ENCODE peak calls at places on chromosomes 4 and X, in four cellular contexts. B is brain microvascular endothelial cell, Q is Peyer's patch, Z is HCT116. M is an unnamed sample. For H3K27me3, the result is how much of the 10 kb centered on the place peaks cover.

GRCh38 chrX:21806691-21807090 is 32.7 kb upstream of the MBTPS2 start:
- DNase-seq in B (no peak), Q (no peak), Z (no peak), M (no peak)

GRCh38 chr4:183504930-183505555 is at the start of gene ING2:
- DNase-seq in B (peak), Q (peak), Z (peak), M (peak)

GRCh38 chr4:54992266-54992665 is 133.1 kb downstream of the KDR start:
- DNase-seq in B (peak), Q (no peak), Z (no peak), M (no peak)

GRCh38 chrX:147550217-147550616 is 361.5 kb upstream of the FMR1 start:
- DNase-seq in B (no peak), Q (no peak), Z (no peak), M (no peak)

GRCh38 chrX:19448077-19448476 is 67.2 kb downstream of the MAP3K15 start:
- DNase-seq in B (no peak), Q (no peak), Z (no peak), M (no peak)

GRCh38 chrX:56728321-56728720 is 722 bp upstream of the NBDY start:
- DNase-seq in B (no peak), Q (no peak), Z (no peak), M (no peak)

GRCh38 chr4:112994732-112995131 is 54.7 kb upstream of the ANK2 start:
- DNase-seq in B (no peak), Q (no peak), Z (no peak), M (no peak)

GRCh38 chr4:27141530-27141929 is 280.9 kb downstream of the STIM2 start:
- DNase-seq in B (no peak), Q (no peak), Z (no peak), M (no peak)

GRCh38 chr4:25813705-25814104 is 49.1 kb downstream of the SEL1L3 start:
- DNase-seq in B (peak), Q (no peak), Z (no peak), M (no peak)

GRCh38 chr4:114052227-114052626 is 72.8 kb upstream of the ARSJ start:
- DNase-seq in B (no peak), Q (no peak), Z (no peak), M (no peak)

GRCh38 chrX:68894513-68895338 is 65.9 kb downstream of the EFNB1 start:
- DNase-seq in B (peak), Q (no peak), Z (no peak), M (peak)

GRCh38 chr4:32884198-32884597 is 2164.0 kb downstream of the PCDH7 start:
- DNase-seq in B (no peak), Q (no peak), Z (no peak), M (no peak)

GRCh38 chrX:15714529-15714928 is 23.5 kb upstream of the CA5B start:
- DNase-seq in B (no peak), Q (no peak), Z (no peak), M (no peak)

GRCh38 chrX:97616883-97617510 is 733.3 kb downstream of the RPA4 start:
- DNase-seq in B (peak), Q (no peak), Z (peak), M (no peak)

GRCh38 chr4:53313510-53313909 is 52.4 kb downstream of the SCFD2 start:
- DNase-seq in B (peak), Q (no peak), Z (no peak), M (no peak)

GRCh38 chr4:112604590-112604989 is 32.1 kb downstream of the ZGRF1 start:
- DNase-seq in B (peak), Q (no peak), Z (peak), M (peak)

GRCh38 chr4:69518543-69519198 is 23.0 kb upstream of the UGT2B4 start:
- DNase-seq in B (no peak), Q (no peak), Z (no peak), M (no peak)

GRCh38 chrX:144849141-144849540 is 398.2 kb upstream of the SPANXN1 start:
- DNase-seq in B (no peak), Q (no peak), Z (no peak), M (no peak)

GRCh38 chr4:15779336-15779735 is 1.2 kb downstream of the CD38 start:
- DNase-seq in B (peak), Q (peak), Z (no peak), M (no peak)

GRCh38 chr4:80538276-80538926 is 202.9 kb downstream of the CFAP299 start:
- DNase-seq in B (no peak), Q (no peak), Z (no peak), M (no peak)

GRCh38 chr4:79563218-79563617 is 155.2 kb upstream of the GK2 start:
- DNase-seq in B (no peak), Q (no peak), Z (no peak), M (no peak)

DNA sequence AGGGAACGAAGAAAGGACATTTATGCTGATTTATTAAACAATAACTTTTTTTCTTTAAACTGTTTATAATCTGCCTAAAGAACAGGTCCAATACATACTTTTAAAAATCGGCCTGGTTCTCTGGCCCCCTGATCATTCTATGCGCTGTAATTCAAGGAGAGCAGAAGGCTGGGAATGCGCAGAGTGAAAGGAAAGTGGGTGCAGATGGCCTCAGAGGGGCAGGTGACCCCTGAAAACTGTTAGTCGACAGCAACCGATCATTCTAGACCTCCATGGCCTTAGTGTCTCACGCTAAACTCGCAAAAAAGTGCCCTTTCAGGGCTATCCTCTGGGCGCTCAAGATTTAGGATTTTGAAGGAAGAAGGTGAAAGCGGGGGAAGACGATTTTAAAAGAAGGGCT is 2.2 kb downstream of the PDE5A start:
- DNase-seq in B (no peak), Q (no peak), Z (no peak), M (no peak)
- H3K27ac ChIP-seq in B (peak), Q (peak), Z (no peak), M (no peak)

GRCh38 chr4:124105212-124105611 is 607.3 kb downstream of the ANKRD50 start:
- DNase-seq in B (peak), Q (no peak), Z (no peak), M (no peak)

GRCh38 chr4:124104628-124105027 is 607.9 kb downstream of the ANKRD50 start:
- DNase-seq in B (no peak), Q (no peak), Z (no peak), M (no peak)

DNA sequence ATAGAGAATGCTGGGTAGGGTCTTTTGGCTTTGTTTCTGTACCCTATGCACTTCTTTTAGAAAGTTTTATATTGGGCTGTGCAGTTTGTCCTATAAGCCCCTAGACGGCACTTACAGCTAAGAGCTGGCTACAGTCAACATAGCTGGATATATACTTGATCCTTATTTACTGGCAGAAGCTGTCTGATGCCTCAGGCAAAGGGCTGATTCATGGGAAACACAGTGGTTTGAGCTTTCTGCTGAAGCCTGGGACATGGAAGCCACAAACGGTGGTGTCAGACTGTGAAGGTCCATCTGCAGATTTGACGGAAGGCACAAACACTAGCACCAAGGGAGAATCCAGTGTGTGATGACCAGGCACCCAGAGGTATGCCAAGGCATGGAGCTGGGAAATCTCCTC is 608.4 kb downstream of the ANKRD50 start:
- DNase-seq in B (no peak), Q (no peak), Z (no peak), M (no peak)
- H3K27me3 ChIP-seq in B (under half), Q (under half), Z (under half), M (under half)

GRCh38 chr4:68407868-68408190 is 39.4 kb upstream of the TMPRSS11E start:
- DNase-seq in B (no peak), Q (no peak), Z (no peak), M (no peak)

GRCh38 chr4:68410643-68411042 is 36.6 kb upstream of the TMPRSS11E start:
- DNase-seq in B (no peak), Q (no peak), Z (no peak), M (no peak)

GRCh38 chr4:68410149-68410548 is 37.1 kb upstream of the TMPRSS11E start:
- DNase-seq in B (no peak), Q (no peak), Z (no peak), M (no peak)

GRCh38 chr4:68404153-68404552 is 43.1 kb upstream of the TMPRSS11E start:
- DNase-seq in B (no peak), Q (no peak), Z (no peak), M (no peak)

DNA sequence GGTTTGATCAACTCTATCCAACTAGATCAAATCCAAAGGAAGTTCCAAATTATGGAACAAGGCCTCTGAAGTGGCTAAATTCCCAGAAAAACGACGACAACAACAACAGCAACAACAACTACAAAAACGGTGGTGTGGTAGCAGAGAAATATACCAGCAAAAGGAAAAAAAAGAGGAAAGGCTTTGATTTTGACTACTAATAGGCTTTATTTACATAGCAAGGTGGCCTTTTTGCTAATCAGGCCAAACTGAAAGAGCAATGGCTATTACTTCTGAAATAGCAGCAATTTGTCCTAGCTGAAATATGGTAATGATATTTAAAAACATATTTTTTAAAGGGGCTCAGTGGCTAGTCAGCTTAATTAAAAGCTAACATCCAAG is 40.8 kb upstream of the TMPRSS11E start:
- DNase-seq in B (no peak), Q (no peak), Z (no peak), M (no peak)
- H3K4me3 ChIP-seq in B (no peak), Q (no peak), Z (no peak), M (no peak)

GRCh38 chrX:153926594-153926862 is 464 bp upstream of the ARHGAP4 start:
- DNase-seq in B (no peak), Q (no peak), Z (no peak), M (no peak)
- H3K27ac ChIP-seq in B (no peak), Q (peak), Z (peak), M (peak)

M was measured in naive thymus-derived CD4-positive, alpha-beta T cell.